ENCODE peak calls at places on chromosomes 7 and 10, in eight cellular contexts. A, D, B, P, K, O, Y and X are unnamed samples.

GRCh38 chr7:14551326-14551725 is 351.2 kb downstream of the DGKB start:
- DNase-seq in D (no peak), Y (no peak), P (no peak), B (no peak), A (no peak), O (no peak), K (no peak), X (no peak)

GRCh38 chr7:143343596-143343995 is 18.9 kb downstream of the FAM131B start:
- DNase-seq in O (no peak), Y (no peak), D (no peak), K (no peak), B (no peak), P (no peak), A (no peak), X (no peak)

GRCh38 chr10:42998481-42999384 is 78.1 kb upstream of the RET start:
- DNase-seq in D (no peak), A (no peak), O (no peak), B (no peak), P (peak), K (no peak), Y (peak), X (no peak)

GRCh38 chr10:1198453-1199344 is 142.5 kb downstream of the WDR37 start:
- DNase-seq in B (no peak), D (peak), A (no peak), K (no peak), O (peak), P (peak), Y (no peak), X (no peak)

GRCh38 chr10:24465899-24466615 is 257.1 kb downstream of the KIAA1217 start:
- DNase-seq in O (no peak), P (no peak), A (peak), B (no peak), K (no peak), Y (peak), D (no peak), X (peak)

GRCh38 chr7:64574481-64575159 is 11.7 kb upstream of the ZNF680 start:
- DNase-seq in A (no peak), O (peak), Y (no peak), K (peak), B (no peak), P (no peak), D (peak), X (no peak)

GRCh38 chr10:44125879-44126675 is 258.8 kb downstream of the CXCL12 start:
- DNase-seq in A (no peak), O (no peak), D (peak), P (no peak), Y (no peak), K (no peak), B (no peak), X (no peak)

GRCh38 chr10:124732931-124733536 is 11.1 kb downstream of the FAM53B start:
- DNase-seq in K (no peak), B (no peak), O (no peak), D (peak), Y (peak), A (no peak), P (peak), X (no peak)

GRCh38 chr7:140704205-140704604 is 7.7 kb downstream of the NDUFB2 start:
- DNase-seq in A (no peak), O (no peak), P (no peak), Y (no peak), B (no peak), D (no peak), K (no peak), X (no peak)

GRCh38 chr7:49848211-49848841 is 74.9 kb downstream of the VWC2 start:
- DNase-seq in K (no peak), A (no peak), B (no peak), P (no peak), Y (no peak), D (no peak), O (no peak), X (no peak)

GRCh38 chr7:46603780-46604725 is 683.0 kb upstream of the IGFBP3 start:
- DNase-seq in P (peak), D (peak), B (no peak), A (no peak), O (no peak), K (peak), Y (no peak), X (no peak)

GRCh38 chr7:151540146-151540545 is 20.5 kb upstream of the RHEB start:
- DNase-seq in P (no peak), A (no peak), Y (no peak), D (no peak), B (no peak), O (no peak), K (no peak), X (no peak)

GRCh38 chr10:80552151-80552646 is 14.5 kb downstream of the SH2D4B start:
- DNase-seq in D (no peak), P (no peak), A (no peak), K (peak), B (no peak), O (peak), Y (no peak), X (no peak)

GRCh38 chr7:25389489-25390106 is 161.3 kb upstream of the NPVF start:
- DNase-seq in Y (peak), D (peak), P (no peak), B (no peak), A (peak), O (peak), K (peak), X (no peak)

GRCh38 chr7:24727165-24728120 is 29.8 kb downstream of the GSDME start:
- DNase-seq in B (no peak), P (no peak), D (no peak), A (no peak), O (no peak), K (no peak), Y (peak), X (no peak)

GRCh38 chr7:71770269-71770907 is 638.4 kb downstream of the GALNT17 start:
- DNase-seq in K (no peak), Y (no peak), P (no peak), O (no peak), A (no peak), D (no peak), B (no peak), X (no peak)

GRCh38 chr7:6448943-6449543 is 1.3 kb upstream of the DAGLB start:
- DNase-seq in B (no peak), Y (no peak), P (peak), A (no peak), D (no peak), K (no peak), O (peak), X (no peak)

GRCh38 chr7:26198133-26198780 is 2.3 kb downstream of the HNRNPA2B1 start:
- DNase-seq in D (no peak), Y (no peak), B (no peak), P (no peak), A (no peak), K (peak), O (peak), X (no peak)

GRCh38 chr10:102435529-102436233 is 3.3 kb upstream of the CUEDC2 start:
- DNase-seq in K (no peak), P (peak), Y (peak), A (no peak), D (peak), B (no peak), O (peak), X (no peak)

GRCh38 chr7:158097106-158097505 is 490.5 kb downstream of the PTPRN2 start:
- DNase-seq in A (no peak), K (no peak), B (no peak), O (no peak), D (no peak), P (no peak), Y (no peak), X (no peak)

GRCh38 chr7:17774248-17774647 is 166.0 kb downstream of the SNX13 start:
- DNase-seq in A (peak), D (peak), P (no peak), O (no peak), Y (no peak), B (no peak), K (no peak), X (no peak)

GRCh38 chr10:87092356-87092860 is 2.2 kb downstream of the GLUD1 start:
- DNase-seq in O (peak), A (no peak), Y (no peak), D (peak), B (no peak), P (no peak), K (peak), X (no peak)

GRCh38 chr7:35250941-35251340 is 3.0 kb downstream of the TBX20 start:
- DNase-seq in K (no peak), A (no peak), B (no peak), O (no peak), Y (no peak), D (peak), P (no peak), X (no peak)

GRCh38 chr10:36504752-36505151 is 620.6 kb upstream of the ANKRD30A start:
- DNase-seq in K (peak), O (no peak), A (no peak), Y (no peak), B (no peak), P (no peak), D (no peak), X (no peak)

GRCh38 chr10:43044444-43045245 is 32.2 kb upstream of the RET start:
- DNase-seq in Y (no peak), K (no peak), D (peak), O (no peak), A (no peak), B (peak), P (peak), X (no peak)

GRCh38 chr7:119270644-119271043 is 1002.3 kb upstream of the KCND2 start:
- DNase-seq in B (no peak), D (no peak), Y (no peak), O (no peak), P (no peak), K (no peak), A (no peak), X (no peak)

GRCh38 chr10:78451592-78451991 is 417.9 kb downstream of the RPS24 start:
- DNase-seq in D (no peak), K (peak), A (no peak), B (no peak), O (no peak), P (no peak), Y (no peak), X (peak)

GRCh38 chr7:69403169-69403568 is 195.1 kb upstream of the AUTS2 start:
- DNase-seq in P (no peak), K (no peak), O (peak), A (peak), B (no peak), D (no peak), Y (peak), X (no peak)

GRCh38 chr10:132360766-132361447 is 28.9 kb downstream of the LRRC27 start:
- DNase-seq in B (no peak), D (peak), Y (no peak), K (no peak), A (peak), O (peak), P (no peak), X (no peak)

GRCh38 chr7:105673367-105674188 is 92.3 kb upstream of the EFCAB10 start:
- DNase-seq in D (no peak), O (no peak), A (no peak), K (peak), P (peak), Y (no peak), B (no peak), X (no peak)

GRCh38 chr10:2048337-2048973 is 311.1 kb upstream of the ADARB2 start:
- DNase-seq in P (no peak), B (no peak), A (no peak), O (no peak), Y (no peak), D (no peak), K (no peak), X (no peak)

GRCh38 chr7:138801256-138801655 is 3.3 kb upstream of the ATP6V0A4 start:
- DNase-seq in K (no peak), O (no peak), D (no peak), A (no peak), Y (no peak), B (no peak), P (no peak), X (no peak)

GRCh38 chr10:59284111-59284975 is 78.0 kb downstream of the FAM13C start:
- DNase-seq in D (no peak), P (no peak), A (no peak), Y (no peak), K (no peak), O (no peak), B (no peak), X (peak)

GRCh38 chr7:95396136-95397032 is at the start of gene PON3:
- DNase-seq in D (peak), P (peak), K (peak), B (no peak), A (peak), O (peak), Y (no peak), X (no peak)

GRCh38 chr10:5545426-5545777 is 20.6 kb downstream of the CALML3 start:
- DNase-seq in B (no peak), O (no peak), K (no peak), D (peak), Y (no peak), A (no peak), P (no peak), X (no peak)

GRCh38 chr7:46214526-46214925 is 293.5 kb upstream of the IGFBP3 start:
- DNase-seq in P (no peak), B (no peak), A (no peak), D (no peak), Y (no peak), K (no peak), O (no peak), X (no peak)

GRCh38 chr7:42753917-42754363 is 157.9 kb downstream of the C7orf25 start:
- DNase-seq in O (no peak), Y (no peak), B (no peak), D (no peak), K (no peak), P (no peak), A (no peak), X (no peak)

GRCh38 chr10:113762083-113762482 is 10.6 kb downstream of the PLEKHS1 start:
- DNase-seq in A (no peak), D (no peak), Y (no peak), B (no peak), K (no peak), O (no peak), P (no peak), X (no peak)

GRCh38 chr7:158113321-158114025 is 474.1 kb downstream of the PTPRN2 start:
- DNase-seq in O (no peak), A (no peak), K (no peak), D (peak), B (no peak), Y (no peak), P (no peak), X (no peak)

GRCh38 chr10:93222211-93222754 is 148.6 kb downstream of the CYP26A1 start:
- DNase-seq in P (no peak), A (no peak), D (peak), B (no peak), Y (no peak), O (no peak), K (no peak), X (no peak)

GRCh38 chr10:93223336-93223735 is 149.6 kb downstream of the CYP26A1 start:
- DNase-seq in O (no peak), D (no peak), A (no peak), P (no peak), Y (no peak), B (no peak), K (no peak), X (no peak)

GRCh38 chr10:93222876-93223275 is 149.2 kb downstream of the CYP26A1 start:
- DNase-seq in Y (no peak), A (no peak), K (no peak), D (no peak), B (no peak), O (no peak), P (no peak), X (no peak)

GRCh38 chr10:93225938-93226337 is 152.2 kb downstream of the CYP26A1 start:
- DNase-seq in Y (no peak), B (no peak), P (no peak), O (no peak), A (no peak), D (no peak), K (no peak), X (no peak)

GRCh38 chr10:93224005-93224779 is 150.5 kb downstream of the CYP26A1 start:
- DNase-seq in O (no peak), K (no peak), B (no peak), Y (no peak), P (no peak), A (peak), D (no peak), X (no peak)
- TF ChIP-seq CTCF in O (peak), K (no peak), B (no peak), Y (no peak), P (no peak), A (peak), D (no peak), X (peak)

GRCh38 chr7:109206196-109206595 is 636.5 kb downstream of the DNAJB9 start:
- DNase-seq in Y (no peak), P (no peak), A (no peak), D (no peak), B (no peak), K (no peak), O (peak), X (no peak)
- TF ChIP-seq CTCF in Y (no peak), P (no peak), A (no peak), D (no peak), B (no peak), K (no peak), O (no peak), X (peak)

DNA sequence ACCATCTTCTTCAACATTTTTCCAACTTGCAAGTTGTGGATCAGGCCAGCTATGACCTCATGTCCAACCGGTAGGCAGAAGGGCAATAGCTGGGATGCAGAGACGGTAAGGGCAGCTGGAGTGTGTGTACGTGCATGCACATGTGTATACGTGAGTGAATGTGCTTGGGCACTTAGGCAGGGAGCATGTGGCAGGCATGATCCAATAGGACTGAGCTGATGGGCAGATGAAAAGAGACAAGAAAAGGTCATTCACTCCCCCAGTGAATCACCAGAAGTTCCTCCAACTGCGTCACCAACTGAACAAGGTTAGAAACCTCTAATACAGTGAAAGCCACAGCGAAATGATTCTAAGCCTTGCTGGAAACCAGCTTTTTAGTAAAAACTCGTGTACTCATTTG is 176.1 kb downstream of the FGFR2 start:
- DNase-seq in K (no peak), D (no peak), Y (no peak), B (no peak), A (no peak), P (no peak), O (no peak), X (no peak)
- TF ChIP-seq CTCF in K (no peak), D (no peak), Y (no peak), B (no peak), A (no peak), P (no peak), O (no peak), X (no peak)

DNA sequence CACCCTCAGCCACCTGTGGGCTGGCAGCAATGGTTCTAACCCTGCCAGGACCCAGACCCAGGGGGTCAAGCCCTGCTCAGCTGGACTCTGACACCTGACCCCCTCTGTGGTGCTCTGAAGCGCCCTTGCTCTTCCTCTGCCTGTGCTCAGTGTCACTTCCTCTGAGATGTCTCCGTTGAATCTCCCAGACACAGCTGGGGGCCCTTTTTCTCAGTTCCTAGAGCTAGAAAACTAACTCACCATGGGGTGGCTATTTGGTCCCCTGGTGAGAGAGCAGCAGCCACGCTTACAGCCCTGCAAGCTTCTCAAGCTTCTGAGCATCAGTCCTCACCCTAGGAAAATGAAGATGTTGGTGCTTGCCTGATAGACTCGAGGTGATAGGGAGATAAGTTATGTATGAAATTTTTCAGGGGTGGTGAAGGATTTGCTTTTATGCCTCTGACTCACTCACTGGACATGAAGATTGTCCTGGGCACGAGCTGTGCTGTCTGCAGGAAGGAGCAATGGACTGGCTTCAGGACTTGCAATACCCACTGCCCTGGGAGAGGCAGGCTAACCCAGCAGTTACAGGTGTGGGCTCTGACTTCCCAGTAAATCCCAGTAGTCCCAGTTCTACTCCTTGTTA is 29.6 kb downstream of the COL13A1 start:
- DNase-seq in B (no peak), P (no peak), O (no peak), K (no peak), Y (no peak), A (no peak), D (no peak), X (no peak)
- TF ChIP-seq CTCF in B (no peak), P (no peak), O (no peak), K (no peak), Y (no peak), A (no peak), D (no peak), X (no peak)